ENCODE peak calls at places on chromosomes 7 and 10, in five cellular contexts. B, T, H, G and L are unnamed samples.
A peak's percentile ranks its signal among the peaks of the same experiment; 100 is the strongest.

GRCh38 chr7:29915481-29916215 is 74.0 kb downstream of the SCRN1 start:
- DNase-seq in B (no peak), T (no peak), H (no peak), G (peak; percentile 33), L (no peak)

GRCh38 chr7:5702876-5703571 is 78.4 kb downstream of the RNF216 start:
- DNase-seq in B (no peak), T (no peak), H (no peak), G (peak; percentile 65), L (no peak)

GRCh38 chr10:23438547-23439451 is at the start of gene OTUD1:
- DNase-seq in B (peak; percentile 98), T (peak; percentile 97), H (peak; percentile 95), G (peak; percentile 99), L (peak; percentile 99)

GRCh38 chr7:139657749-139658148 is 120.0 kb downstream of the HIPK2 start:
- DNase-seq in B (no peak), T (no peak), H (no peak), G (no peak), L (no peak)

GRCh38 chr10:80567292-80567691 is 29.6 kb downstream of the SH2D4B start:
- DNase-seq in B (no peak), T (no peak), H (no peak), G (no peak), L (no peak)

GRCh38 chr10:62554632-62555199 is 180.5 kb downstream of the ZNF365 start:
- DNase-seq in B (peak; percentile 63), T (peak; percentile 71), H (peak; percentile 37), G (peak; percentile 70), L (no peak)

GRCh38 chr10:13994932-13995331 is 335.8 kb downstream of the FRMD4A start:
- DNase-seq in B (no peak), T (no peak), H (peak; percentile 15), G (no peak), L (no peak)

GRCh38 chr10:112953760-112954159 is 3.7 kb downstream of the TCF7L2 start:
- DNase-seq in B (no peak), T (peak; percentile 63), H (no peak), G (peak; percentile 69), L (no peak)

GRCh38 chr7:115851291-115851690 is 179.3 kb downstream of the TFEC start:
- DNase-seq in B (peak; percentile 62), T (peak; percentile 66), H (peak; percentile 44), G (peak; percentile 71), L (no peak)

GRCh38 chr7:159213253-159213652 is 68.6 kb upstream of the VIPR2 start:
- DNase-seq in B (no peak), T (no peak), H (no peak), G (no peak), L (no peak)

GRCh38 chr7:130943336-130943901 is 209.4 kb upstream of the KLF14 start:
- DNase-seq in B (no peak), T (peak; percentile 77), H (peak; percentile 62), G (peak; percentile 75), L (no peak)

GRCh38 chr7:54109501-54109900 is 432.7 kb upstream of the VSTM2A start:
- DNase-seq in B (no peak), T (no peak), H (no peak), G (no peak), L (no peak)

GRCh38 chr7:78326189-78326588 is 527.6 kb downstream of the PHTF2 start:
- DNase-seq in B (no peak), T (peak; percentile 0), H (no peak), G (peak; percentile 80), L (no peak)

GRCh38 chr7:47478017-47478344 is 103.9 kb downstream of the TNS3 start:
- DNase-seq in B (no peak), T (peak; percentile 56), H (no peak), G (peak; percentile 64), L (peak; percentile 90)

GRCh38 chr10:11748866-11749265 is 6.7 kb downstream of the ECHDC3 start:
- DNase-seq in B (no peak), T (no peak), H (no peak), G (no peak), L (no peak)
- H3K4me1 ChIP-seq in B (no peaks in the 10 kb centered on the region), T (peaks cover 15% of the 10 kb centered on the region), H (no peaks in the 10 kb centered on the region), G (no peaks in the 10 kb centered on the region), L (peaks cover 9% of the 10 kb centered on the region)

GRCh38 chr7:66810716-66811115 is 70.2 kb downstream of the RABGEF1 start:
- DNase-seq in B (no peak), T (no peak), H (no peak), G (no peak), L (no peak)

GRCh38 chr7:66804001-66804400 is 63.5 kb downstream of the RABGEF1 start:
- DNase-seq in B (no peak), T (peak; percentile 6), H (no peak), G (peak; percentile 18), L (no peak)

GRCh38 chr7:66807736-66808135 is 67.2 kb downstream of the RABGEF1 start:
- DNase-seq in B (no peak), T (no peak), H (no peak), G (no peak), L (no peak)
- H3K36me3 ChIP-seq in B (no peaks in the 10 kb centered on the region), T (peaks cover 53% of the 10 kb centered on the region), H (peaks cover 68% of the 10 kb centered on the region), G (peaks cover 87% of the 10 kb centered on the region), L (peaks cover 80% of the 10 kb centered on the region)

DNA sequence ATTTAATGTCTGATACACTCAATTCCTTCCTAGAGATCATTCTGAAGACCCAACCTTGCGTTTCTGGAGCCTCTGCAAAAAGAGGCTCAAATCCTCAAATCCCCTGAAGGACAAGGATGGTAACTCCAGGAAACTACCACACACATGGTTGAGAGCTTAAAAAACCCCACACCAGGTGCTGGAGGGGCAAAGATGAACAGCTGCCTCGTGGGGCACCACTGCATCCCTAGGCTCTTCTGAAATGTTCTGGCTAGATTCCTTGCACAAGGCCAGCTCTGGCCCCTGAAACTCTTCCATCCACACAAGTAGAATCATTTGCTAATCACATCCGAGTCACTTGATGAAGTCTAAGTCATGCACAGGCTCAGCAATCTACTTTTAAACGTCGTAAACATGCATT is 286.6 kb downstream of the ELMO1 start:
- DNase-seq in B (no peak), T (no peak), H (no peak), G (no peak), L (no peak)
- H3K27ac ChIP-seq in B (no peak overlapping the region), T (no peak overlapping the region), H (no peak overlapping the region), G (no peak overlapping the region), L (no peak overlapping the region)

GRCh38 chr10:101219137-101219945 is 9.9 kb downstream of the LBX1 start:
- DNase-seq in B (no peak), T (no peak), H (no peak), G (no peak), L (no peak)

GRCh38 chr10:101222247-101222531 is 7.1 kb downstream of the LBX1 start:
- DNase-seq in B (peak; percentile 48), T (no peak), H (no peak), G (no peak), L (no peak)

GRCh38 chr10:101221479-101222246 is 7.6 kb downstream of the LBX1 start:
- DNase-seq in B (no peak), T (no peak), H (no peak), G (no peak), L (no peak)

GRCh38 chr10:101218423-101219136 is 10.7 kb downstream of the LBX1 start:
- DNase-seq in B (no peak), T (no peak), H (peak; percentile 21), G (no peak), L (no peak)

DNA sequence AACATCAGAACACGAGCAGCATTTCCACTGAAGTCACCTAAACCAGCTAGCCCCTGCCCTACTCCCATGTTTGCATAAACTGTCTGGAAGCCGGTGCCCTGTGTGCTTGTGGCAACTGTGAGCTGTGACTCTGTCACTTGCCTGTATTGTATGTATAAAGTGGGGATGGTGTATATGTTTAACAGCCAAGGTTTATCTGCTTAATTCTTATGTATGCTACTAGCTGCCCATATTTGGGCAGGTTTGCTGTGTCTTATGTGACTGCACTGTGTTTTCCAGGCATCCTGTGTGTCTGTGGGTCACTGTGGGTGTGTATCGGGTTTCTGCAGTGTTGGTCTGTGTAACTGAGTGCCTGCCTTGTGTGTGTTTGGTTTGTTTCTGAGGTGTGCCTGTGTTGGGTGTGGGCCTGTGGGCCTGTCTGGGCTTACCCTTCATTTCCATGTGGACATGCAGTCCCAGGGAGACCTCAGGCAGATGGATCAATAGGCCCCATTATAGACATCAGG is 9.3 kb downstream of the LBX1 start:
- DNase-seq in B (no peak), T (no peak), H (no peak), G (no peak), L (no peak)
- H3K4me1 ChIP-seq in B (peaks cover 25% of the 10 kb centered on the region), T (peaks cover 6% of the 10 kb centered on the region), H (peaks cover 55% of the 10 kb centered on the region), G (peaks cover 5% of the 10 kb centered on the region), L (peaks cover 32% of the 10 kb centered on the region)